ENCODE peak calls at places on chromosomes 7 and 10, in four cellular contexts. G is upper lobe of right lung, O is HFFc6, P is fibroblast of pulmonary artery. Q is an unnamed sample.

GRCh38 chr10:124035928-124036558 is 57.4 kb downstream of the CHST15 start:
- DNase-seq in G (peak), O (no peak), P (no peak), Q (peak)

GRCh38 chr10:27679996-27680395 is 65.6 kb downstream of the MKX start:
- DNase-seq in G (no peak), O (no peak), P (no peak), Q (no peak)

GRCh38 chr7:134220236-134220635 is 93.1 kb downstream of the LRGUK start:
- DNase-seq in G (no peak), O (no peak), P (no peak), Q (no peak)

GRCh38 chr10:111117528-111118277 is 40.9 kb downstream of the ADRA2A start:
- DNase-seq in G (peak), O (no peak), P (no peak), Q (no peak)

GRCh38 chr7:157522189-157522588 is 185.4 kb downstream of the DNAJB6 start:
- DNase-seq in G (peak), O (no peak), P (no peak), Q (no peak)

GRCh38 chr7:5780801-5781496 is 514 bp downstream of the RNF216 start:
- DNase-seq in G (peak), O (peak), P (peak), Q (peak)

GRCh38 chr7:99270702-99271101 is 1.9 kb upstream of the MYH16 start:
- DNase-seq in G (no peak), O (no peak), P (no peak), Q (no peak)

GRCh38 chr7:22627136-22627535 is 99.9 kb upstream of the IL6 start:
- DNase-seq in G (no peak), O (no peak), P (peak), Q (no peak)

GRCh38 chr7:4845740-4846142 is 16.1 kb downstream of the PAPOLB start:
- DNase-seq in G (peak), O (no peak), P (peak), Q (no peak)

GRCh38 chr10:98382691-98383101 is 32.3 kb downstream of the PYROXD2 start:
- DNase-seq in G (no peak), O (no peak), P (no peak), Q (no peak)

GRCh38 chr10:47287365-47287802 is 12.6 kb upstream of the GDF10 start:
- DNase-seq in G (no peak), O (no peak), P (no peak), Q (no peak)

GRCh38 chr7:114519215-114519614 is 104.6 kb downstream of the FOXP2 start:
- DNase-seq in G (no peak), O (no peak), P (peak), Q (no peak)

GRCh38 chr10:49135575-49136313 is 1.9 kb upstream of the FAM170B start:
- DNase-seq in G (no peak), O (no peak), P (peak), Q (no peak)

GRCh38 chr7:11748884-11749283 is 83.1 kb downstream of the THSD7A start:
- DNase-seq in G (no peak), O (no peak), P (no peak), Q (peak)

GRCh38 chr10:102504179-102504975 is 605 bp downstream of the SUFU start:
- DNase-seq in G (peak), O (no peak), P (no peak), Q (peak)

GRCh38 chr7:96720843-96721242 is 11.2 kb upstream of the SEM1 start:
- DNase-seq in G (no peak), O (no peak), P (peak), Q (no peak)

GRCh38 chr7:132545756-132546155 is 30.5 kb downstream of the PLXNA4 start:
- DNase-seq in G (no peak), O (no peak), P (no peak), Q (no peak)

DNA sequence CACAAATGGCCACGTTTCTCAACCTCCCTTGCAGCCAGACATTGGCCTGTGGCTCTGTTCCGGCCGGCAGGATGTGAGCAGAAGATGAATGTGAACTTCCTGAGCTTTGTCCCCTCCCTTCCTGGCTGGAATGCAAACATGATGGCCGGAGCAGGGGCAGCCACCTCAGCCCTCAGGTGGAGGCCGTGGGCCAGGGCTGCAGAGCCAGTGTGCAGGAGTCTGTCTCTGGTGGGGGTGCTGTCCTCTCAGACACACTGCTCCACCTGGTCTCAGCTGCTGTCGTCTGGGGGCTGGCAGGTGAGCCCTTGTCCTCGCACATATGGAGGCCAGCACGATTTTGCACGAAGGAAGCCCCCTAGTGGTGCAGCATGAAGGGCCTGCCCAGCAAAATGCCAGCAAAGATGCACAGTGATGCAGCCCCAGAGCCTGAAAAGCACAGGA is 25.3 kb upstream of the PWWP2B start:
- DNase-seq in G (peak), O (no peak), P (no peak), Q (peak)
- TF ChIP-seq CTCF in G (peak), O (peak), P (peak), Q (peak)

GRCh38 chr7:126368-126767 is 66.0 kb upstream of the FAM20C start:
- DNase-seq in G (no peak), O (no peak), P (no peak), Q (no peak)

GRCh38 chr7:125661-126060 is 66.7 kb upstream of the FAM20C start:
- DNase-seq in G (no peak), O (no peak), P (no peak), Q (no peak)

GRCh38 chr7:123237-123636 is 69.1 kb upstream of the FAM20C start:
- DNase-seq in G (no peak), O (no peak), P (no peak), Q (no peak)

GRCh38 chr7:125061-125471 is 67.3 kb upstream of the FAM20C start:
- DNase-seq in G (no peak), O (no peak), P (no peak), Q (no peak)

DNA sequence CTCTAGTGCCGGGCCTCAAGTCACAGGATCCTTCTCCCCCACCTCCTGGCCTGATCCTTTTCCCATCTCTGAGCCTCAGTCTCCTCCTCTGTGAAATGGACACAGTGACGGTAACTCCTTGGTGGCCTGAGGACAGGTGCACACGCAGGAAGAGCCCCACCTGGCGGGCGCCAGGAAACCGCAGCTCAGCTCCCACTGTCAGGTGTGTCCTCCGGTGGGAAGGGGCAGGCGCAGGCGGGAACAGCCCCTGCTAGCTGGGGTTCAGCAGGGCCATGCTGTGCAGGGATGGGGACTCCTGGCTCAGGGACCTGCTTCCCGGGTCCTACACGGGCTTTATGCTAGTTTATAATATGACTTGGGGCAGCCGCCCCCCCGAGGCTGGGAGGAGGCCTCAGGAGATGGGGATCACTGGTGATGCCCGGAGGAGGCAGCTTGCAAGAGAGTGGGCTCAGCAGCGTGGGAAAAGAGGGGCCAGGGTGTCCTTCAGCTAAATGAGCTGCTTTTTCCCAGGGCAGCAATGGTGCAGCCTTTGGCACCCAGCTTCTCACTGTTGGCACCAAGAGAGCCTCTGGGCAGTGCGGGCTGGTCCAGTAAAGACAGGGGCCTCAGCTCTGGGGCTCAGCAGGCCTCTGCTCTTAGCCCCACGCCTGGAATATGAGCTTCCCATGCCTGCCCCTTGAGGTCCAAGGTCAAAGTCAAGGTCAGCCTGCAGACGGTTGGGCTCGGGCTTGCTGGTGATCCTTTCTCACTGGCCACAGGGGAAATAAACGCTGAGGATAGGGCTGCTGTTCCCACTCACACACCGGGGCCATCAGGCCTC is 68.0 kb upstream of the FAM20C start:
- DNase-seq in G (no peak), O (no peak), P (no peak), Q (no peak)
- TF ChIP-seq CTCF in G (no peak), O (peak), P (no peak), Q (no peak)

DNA sequence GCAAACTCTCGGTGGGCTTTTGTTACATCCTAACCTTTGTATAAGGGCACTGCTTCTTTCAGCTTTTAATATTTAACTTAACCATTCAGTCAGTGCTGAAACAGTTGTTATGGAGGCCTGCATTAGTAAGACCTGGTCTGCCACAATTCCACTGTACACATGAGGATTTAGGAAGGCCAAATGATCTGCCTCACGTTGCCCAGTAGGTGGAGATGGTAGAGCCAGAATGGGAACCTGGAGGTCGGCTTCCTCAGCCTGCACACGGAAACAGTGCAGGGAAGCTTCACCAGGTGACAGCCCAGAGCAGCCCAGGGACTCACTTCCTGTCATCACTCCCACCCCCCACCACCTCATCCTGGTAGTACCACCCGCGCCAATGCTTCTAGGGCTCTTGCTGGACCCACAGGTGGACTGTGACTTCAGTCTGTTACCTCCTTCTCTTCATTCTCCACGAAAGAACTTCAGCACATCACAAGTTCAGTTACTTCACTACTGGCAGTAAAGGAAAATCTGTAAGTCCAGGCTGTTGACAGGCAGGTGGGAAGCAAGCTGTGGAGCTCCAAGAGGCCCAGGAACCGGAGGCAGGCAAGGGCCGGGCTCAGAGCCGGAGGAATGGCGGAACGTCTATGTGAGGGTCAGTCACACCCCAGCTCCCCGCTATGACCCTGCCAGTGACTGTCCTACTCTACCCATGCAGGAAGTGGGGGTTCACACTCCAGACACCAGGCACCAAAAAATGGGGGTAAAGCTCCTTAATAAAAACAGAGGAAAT is 480.3 kb upstream of the C7orf33 start:
- DNase-seq in G (no peak), O (no peak), P (no peak), Q (no peak)
- TF ChIP-seq CTCF in G (peak), O (no peak), P (no peak), Q (no peak)

DNA sequence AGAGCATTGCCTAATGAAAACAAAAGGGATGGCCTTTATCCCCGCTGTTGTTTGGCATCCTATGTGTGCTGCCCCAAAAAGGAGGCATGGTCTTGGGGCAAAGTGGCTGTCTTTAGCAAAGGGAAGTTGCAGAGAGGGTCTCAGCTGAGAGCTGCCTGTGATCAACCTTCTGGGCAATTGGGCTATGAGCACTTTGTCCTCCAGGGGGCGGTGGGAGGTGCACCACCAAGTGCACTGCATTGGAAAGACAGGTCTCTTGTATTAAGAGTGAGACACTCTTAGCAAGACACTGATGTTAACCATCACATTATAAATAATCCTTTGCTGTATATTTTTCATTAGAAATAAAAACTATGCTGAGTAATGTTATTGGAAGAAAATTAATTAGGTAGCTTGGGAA is 314.8 kb downstream of the POM121L12 start:
- DNase-seq in G (no peak), O (no peak), P (no peak), Q (peak)
- TF ChIP-seq CTCF in G (peak), O (peak), P (no peak), Q (peak)

GRCh38 chr10:60870803-60871202 is 73.2 kb downstream of the RHOBTB1 start:
- DNase-seq in G (no peak), O (no peak), P (no peak), Q (no peak)

GRCh38 chr10:60871215-60871614 is 72.8 kb downstream of the RHOBTB1 start:
- DNase-seq in G (no peak), O (no peak), P (no peak), Q (no peak)

GRCh38 chr10:60868946-60869345 is 75.0 kb downstream of the RHOBTB1 start:
- DNase-seq in G (no peak), O (no peak), P (no peak), Q (no peak)

GRCh38 chr10:60872451-60872850 is 71.5 kb downstream of the RHOBTB1 start:
- DNase-seq in G (no peak), O (no peak), P (no peak), Q (no peak)

GRCh38 chr10:60869916-60870728 is 73.9 kb downstream of the RHOBTB1 start:
- DNase-seq in G (no peak), O (no peak), P (no peak), Q (no peak)
- TF ChIP-seq CTCF in G (no peak), O (no peak), P (peak), Q (no peak)

Q was measured in activated CD8-positive, alpha-beta T cell treated with anti-CD3 and anti-CD28 coated beads for 36 hours.